ENCODE peak calls at places on chromosomes 5 and 9, in ten cellular contexts. One of them, this sample, is unnamed.

GRCh38 chr5:73448072-73448432 is 525 bp downstream of the FOXD1 start:
- DNase-seq in stomach: no peak
- DNase-seq in CD8-positive, alpha-beta memory T cell: no peak
- DNase-seq in cardiac fibroblast: no peak
- DNase-seq in AG08395: peak
- DNase-seq in upper lobe of left lung: peak
- DNase-seq in fibroblast of the conjunctiva: no peak
- DNase-seq in cerebellum: no peak
- DNase-seq in SW 1271: no peak
- DNase-seq in bronchial epithelial cell: no peak
- DNase-seq in this sample: no peak

GRCh38 chr5:36200513-36200912 is 41.2 kb downstream of the NADK2 start:
- DNase-seq in stomach: no peak
- DNase-seq in CD8-positive, alpha-beta memory T cell: no peak
- DNase-seq in cardiac fibroblast: peak
- DNase-seq in AG08395: no peak
- DNase-seq in upper lobe of left lung: no peak
- DNase-seq in fibroblast of the conjunctiva: no peak
- DNase-seq in cerebellum: no peak
- DNase-seq in SW 1271: no peak
- DNase-seq in bronchial epithelial cell: peak
- DNase-seq in this sample: no peak

GRCh38 chr5:143217065-143217803 is 186.3 kb downstream of the NR3C1 start:
- DNase-seq in stomach: no peak
- DNase-seq in CD8-positive, alpha-beta memory T cell: no peak
- DNase-seq in cardiac fibroblast: peak
- DNase-seq in AG08395: no peak
- DNase-seq in upper lobe of left lung: no peak
- DNase-seq in fibroblast of the conjunctiva: no peak
- DNase-seq in cerebellum: no peak
- DNase-seq in SW 1271: no peak
- DNase-seq in bronchial epithelial cell: peak
- DNase-seq in this sample: peak

GRCh38 chr9:34999576-34999975 is 10.0 kb downstream of the DNAJB5 start:
- DNase-seq in stomach: no peak
- DNase-seq in CD8-positive, alpha-beta memory T cell: no peak
- DNase-seq in cardiac fibroblast: no peak
- DNase-seq in AG08395: no peak
- DNase-seq in upper lobe of left lung: no peak
- DNase-seq in fibroblast of the conjunctiva: no peak
- DNase-seq in cerebellum: no peak
- DNase-seq in SW 1271: no peak
- DNase-seq in bronchial epithelial cell: no peak
- DNase-seq in this sample: no peak

GRCh38 chr5:134577022-134577795 is 51.7 kb downstream of the JADE2 start:
- DNase-seq in stomach: no peak
- DNase-seq in CD8-positive, alpha-beta memory T cell: no peak
- DNase-seq in cardiac fibroblast: peak
- DNase-seq in AG08395: peak
- DNase-seq in upper lobe of left lung: no peak
- DNase-seq in fibroblast of the conjunctiva: no peak
- DNase-seq in cerebellum: no peak
- DNase-seq in SW 1271: peak
- DNase-seq in bronchial epithelial cell: peak
- DNase-seq in this sample: no peak

GRCh38 chr9:116008278-116008677 is 145.3 kb upstream of the PAPPA start:
- DNase-seq in stomach: no peak
- DNase-seq in CD8-positive, alpha-beta memory T cell: no peak
- DNase-seq in cardiac fibroblast: peak
- DNase-seq in AG08395: no peak
- DNase-seq in upper lobe of left lung: no peak
- DNase-seq in fibroblast of the conjunctiva: no peak
- DNase-seq in cerebellum: no peak
- DNase-seq in SW 1271: no peak
- DNase-seq in bronchial epithelial cell: peak
- DNase-seq in this sample: no peak

GRCh38 chr5:2836133-2836532 is 84.7 kb upstream of the IRX2 start:
- DNase-seq in stomach: no peak
- DNase-seq in CD8-positive, alpha-beta memory T cell: no peak
- DNase-seq in cardiac fibroblast: no peak
- DNase-seq in AG08395: no peak
- DNase-seq in upper lobe of left lung: no peak
- DNase-seq in fibroblast of the conjunctiva: no peak
- DNase-seq in cerebellum: no peak
- DNase-seq in SW 1271: no peak
- DNase-seq in bronchial epithelial cell: no peak
- DNase-seq in this sample: no peak

GRCh38 chr9:112110094-112110772 is 64.9 kb downstream of the SUSD1 start:
- DNase-seq in stomach: no peak
- DNase-seq in CD8-positive, alpha-beta memory T cell: no peak
- DNase-seq in cardiac fibroblast: no peak
- DNase-seq in AG08395: no peak
- DNase-seq in upper lobe of left lung: no peak
- DNase-seq in fibroblast of the conjunctiva: no peak
- DNase-seq in cerebellum: no peak
- DNase-seq in SW 1271: no peak
- DNase-seq in bronchial epithelial cell: peak
- DNase-seq in this sample: no peak

GRCh38 chr5:32044904-32045303 is 129.2 kb downstream of the GOLPH3 start:
- DNase-seq in stomach: no peak
- DNase-seq in CD8-positive, alpha-beta memory T cell: no peak
- DNase-seq in cardiac fibroblast: peak
- DNase-seq in AG08395: peak
- DNase-seq in upper lobe of left lung: no peak
- DNase-seq in fibroblast of the conjunctiva: no peak
- DNase-seq in cerebellum: no peak
- DNase-seq in SW 1271: no peak
- DNase-seq in bronchial epithelial cell: peak
- DNase-seq in this sample: no peak

GRCh38 chr9:16679327-16679821 is 191.1 kb downstream of the BNC2 start:
- DNase-seq in stomach: no peak
- DNase-seq in CD8-positive, alpha-beta memory T cell: no peak
- DNase-seq in cardiac fibroblast: no peak
- DNase-seq in AG08395: peak
- DNase-seq in upper lobe of left lung: no peak
- DNase-seq in fibroblast of the conjunctiva: no peak
- DNase-seq in cerebellum: no peak
- DNase-seq in SW 1271: no peak
- DNase-seq in bronchial epithelial cell: no peak
- DNase-seq in this sample: no peak